ENCODE peak calls at places on chromosomes 7 and 10, in ten cellular contexts. P is activated effector memory CD4-positive, alpha-beta T cell treated with anti-CD3 and anti-CD28 coated beads, Interleukin-2, amount 50 U/mL, for 16 hours; S is cardiac muscle cell; U is upper lobe of right lung; O is breast epithelium; W is CMK; G is head of caudate nucleus; M is activated CD4-positive, CD25-positive, alpha-beta regulatory T cell; A is activated CD4-positive, alpha-beta T cell treated with anti-CD3 and anti-CD28 coated beads, Interleukin-2, amount 50 U/mL, for 48 hours; R is Right ventricle myocardium superior. K is an unnamed sample.

GRCh38 chr7:77933394-77933793 is 134.8 kb downstream of the PHTF2 start:
- DNase-seq in O (no peak), R (no peak), M (no peak), U (no peak), A (no peak), P (no peak), W (no peak), S (peak), G (no peak), K (no peak)

GRCh38 chr7:36157506-36158320 is 4.7 kb downstream of the EEPD1 start:
- DNase-seq in S (no peak), M (no peak), O (no peak), A (no peak), W (no peak), U (no peak), P (no peak), G (no peak), R (no peak), K (no peak)

GRCh38 chr7:105887569-105888199 is 11.3 kb upstream of the ATXN7L1 start:
- DNase-seq in R (no peak), P (no peak), W (no peak), O (no peak), S (no peak), U (no peak), A (no peak), M (no peak), G (no peak), K (no peak)

GRCh38 chr7:93574646-93575554 is at the start of gene CALCR:
- DNase-seq in R (no peak), A (no peak), W (no peak), G (no peak), U (peak), S (no peak), P (no peak), O (no peak), M (no peak), K (no peak)

GRCh38 chr7:133797818-133798485 is 329.2 kb upstream of the LRGUK start:
- DNase-seq in R (no peak), S (peak), P (no peak), A (no peak), O (no peak), G (no peak), W (no peak), M (no peak), U (no peak), K (no peak)

GRCh38 chr7:155578016-155578415 is 31.7 kb upstream of the CNPY1 start:
- DNase-seq in O (no peak), G (no peak), M (no peak), S (no peak), A (no peak), R (peak), W (no peak), P (peak), U (peak), K (no peak)

GRCh38 chr10:27742195-27742925 is 3.3 kb downstream of the MKX start:
- DNase-seq in R (peak), A (peak), P (peak), S (peak), G (peak), O (no peak), M (peak), U (peak), W (no peak), K (peak)

GRCh38 chr10:46090258-46090812 is 44.3 kb upstream of the MSMB start:
- DNase-seq in P (no peak), M (no peak), U (no peak), O (no peak), R (no peak), W (no peak), S (no peak), G (no peak), A (no peak), K (no peak)

GRCh38 chr10:62082729-62083412 is 181.4 kb downstream of the ARID5B start:
- DNase-seq in U (no peak), M (no peak), O (no peak), R (no peak), A (peak), S (peak), P (peak), W (no peak), G (no peak), K (no peak)

GRCh38 chr7:55092186-55092976 is 73.6 kb downstream of the EGFR start:
- DNase-seq in M (no peak), G (no peak), S (no peak), A (no peak), W (no peak), P (no peak), R (no peak), O (no peak), U (no peak), K (no peak)

GRCh38 chr10:78770167-78771090 is 298.3 kb upstream of the ZMIZ1 start:
- DNase-seq in P (no peak), O (no peak), U (peak), S (no peak), A (no peak), R (no peak), W (no peak), M (no peak), G (no peak), K (no peak)

GRCh38 chr7:130418306-130418705 is 22.5 kb downstream of the CEP41 start:
- DNase-seq in A (no peak), P (no peak), R (no peak), M (no peak), W (no peak), U (no peak), O (no peak), G (no peak), S (no peak), K (no peak)

GRCh38 chr10:58731276-58731675 is 218.6 kb downstream of the BICC1 start:
- DNase-seq in U (no peak), W (no peak), P (no peak), A (no peak), O (no peak), M (no peak), G (no peak), S (no peak), R (no peak), K (no peak)

GRCh38 chr7:19610194-19610943 is 98.5 kb downstream of the POLR1F start:
- DNase-seq in S (peak), R (no peak), O (no peak), M (no peak), P (no peak), A (no peak), U (no peak), W (no peak), G (no peak), K (no peak)

GRCh38 chr7:81525901-81526300 is 243.9 kb downstream of the HGF start:
- DNase-seq in P (no peak), M (no peak), A (no peak), U (no peak), S (no peak), W (no peak), R (no peak), G (no peak), O (no peak), K (no peak)

GRCh38 chr7:3518546-3518945 is 217.5 kb downstream of the SDK1 start:
- DNase-seq in R (no peak), U (no peak), M (no peak), A (no peak), S (no peak), P (no peak), G (no peak), W (no peak), O (no peak), K (no peak)

GRCh38 chr7:107972986-107973385 is 30.0 kb downstream of the LAMB1 start:
- DNase-seq in W (no peak), U (no peak), G (no peak), P (no peak), R (no peak), S (peak), O (peak), A (no peak), M (no peak), K (no peak)

GRCh38 chr7:40551685-40552576 is 417.1 kb downstream of the SUGCT start:
- DNase-seq in P (no peak), R (no peak), M (no peak), U (no peak), S (peak), O (no peak), W (peak), G (no peak), A (no peak), K (no peak)

GRCh38 chr7:92988941-92989540 is 128.7 kb downstream of the SAMD9 start:
- DNase-seq in A (no peak), O (no peak), M (no peak), W (no peak), P (no peak), R (no peak), U (no peak), G (no peak), S (no peak), K (no peak)

GRCh38 chr7:17101207-17101696 is 197.2 kb upstream of the AHR start:
- DNase-seq in G (no peak), R (no peak), P (no peak), M (no peak), S (no peak), A (no peak), U (no peak), O (no peak), W (no peak), K (no peak)

GRCh38 chr10:71433116-71433982 is 36.6 kb downstream of the CDH23 start:
- DNase-seq in S (peak), U (no peak), O (no peak), W (no peak), P (peak), A (no peak), R (no peak), G (no peak), M (no peak), K (no peak)

GRCh38 chr7:131157530-131158243 is 170.0 kb upstream of the MKLN1 start:
- DNase-seq in A (no peak), U (peak), R (peak), O (peak), P (no peak), S (peak), M (no peak), G (no peak), W (no peak), K (peak)

GRCh38 chr10:677038-677437 is 12.4 kb downstream of the DIP2C start:
- DNase-seq in M (no peak), U (no peak), O (no peak), S (no peak), P (no peak), R (no peak), W (no peak), G (no peak), A (peak), K (no peak)

GRCh38 chr10:69567920-69568319 is 5.3 kb downstream of the NEUROG3 start:
- DNase-seq in S (peak), A (peak), W (no peak), O (no peak), G (peak), U (peak), M (no peak), P (no peak), R (peak), K (peak)

GRCh38 chr7:134636008-134636449 is 10.6 kb upstream of the BPGM start:
- DNase-seq in S (peak), W (no peak), M (no peak), P (no peak), R (no peak), A (no peak), O (no peak), U (no peak), G (no peak), K (no peak)

GRCh38 chr7:16826061-16826460 is 21.3 kb upstream of the AGR2 start:
- DNase-seq in P (no peak), A (no peak), U (no peak), W (no peak), M (no peak), R (no peak), O (no peak), G (no peak), S (no peak), K (no peak)

GRCh38 chr7:2811476-2812118 is 32.5 kb downstream of the GNA12 start:
- DNase-seq in M (no peak), W (no peak), P (peak), S (peak), G (no peak), U (peak), O (no peak), R (no peak), A (no peak), K (peak)

K was measured in heart right ventricle.